ENCODE peak calls at places on chromosomes 4 and X, in four cellular contexts. C is GM23338, I is IMR-90, B is PC-3. O is an unnamed sample.

GRCh38 chrX:20056704-20057103 is 60.0 kb downstream of the MAP7D2 start:
- DNase-seq in I (peak; percentile 41), B (peak; percentile 87), C (no peak), O (no peak)

GRCh38 chr4:128663325-128663724 is 146.2 kb upstream of the JADE1 start:
- DNase-seq in C (no peak), B (no peak), I (no peak), O (no peak)

GRCh38 chr4:127145001-127145400 is 487.8 kb upstream of the INTU start:
- DNase-seq in I (no peak), B (no peak), C (no peak), O (no peak)

GRCh38 chr4:172727631-172728030 is 441.0 kb upstream of the GALNT7 start:
- DNase-seq in C (no peak), I (no peak), B (no peak), O (no peak)

GRCh38 chrX:129653985-129654651 is 638 bp downstream of the APLN start:
- DNase-seq in B (peak; percentile 35), C (peak; percentile 19), I (no peak), O (no peak)

GRCh38 chrX:48558270-48558669 is 16.0 kb upstream of the RBM3 start:
- DNase-seq in I (peak; percentile 87), B (peak; percentile 89), C (no peak), O (peak; percentile 65)

GRCh38 chr4:82372874-82373815 is 646 bp downstream of the HNRNPD start:
- DNase-seq in C (peak; percentile 87), I (peak; percentile 57), B (peak; percentile 69), O (peak; percentile 59)

GRCh38 chrX:50596056-50596455 is 125.4 kb upstream of the DGKK start:
- DNase-seq in C (no peak), B (no peak), I (no peak), O (no peak)

GRCh38 chr4:147160908-147161513 is 215.3 kb upstream of the TTC29 start:
- DNase-seq in B (peak; percentile 58), I (peak; percentile 71), C (peak; percentile 72), O (peak; percentile 73)

GRCh38 chrX:121733514-121733913 is 686.1 kb downstream of the GLUD2 start:
- DNase-seq in C (no peak), I (no peak), B (peak; percentile 5), O (no peak)

GRCh38 chr4:30950737-30951136 is 230.6 kb downstream of the PCDH7 start:
- DNase-seq in C (no peak), I (no peak), B (peak; percentile 91), O (no peak)

GRCh38 chrX:22159071-22159470 is 113.6 kb upstream of the CBLL2 start:
- DNase-seq in I (peak; percentile 29), B (peak; percentile 57), C (no peak), O (peak; percentile 47)

GRCh38 chr4:93414041-93414440 is 414.5 kb upstream of the ATOH1 start:
- DNase-seq in C (no peak), I (no peak), B (no peak), O (no peak)

GRCh38 chr4:186704059-186704458 is 19.6 kb downstream of the FAT1 start:
- DNase-seq in C (no peak), B (no peak), I (no peak), O (no peak)

GRCh38 chr4:10078481-10079233 is 37.9 kb downstream of the WDR1 start:
- DNase-seq in C (no peak), B (no peak), I (no peak), O (no peak)
- H3K36me3 ChIP-seq in C (peaks cover 42% of the 10 kb centered on the region), B (peaks cover 44% of the 10 kb centered on the region), I (peaks cover 94% of the 10 kb centered on the region), O (peaks cover 96% of the 10 kb centered on the region)

GRCh38 chrX:40061005-40061404 is 36.8 kb downstream of the BCOR start:
- DNase-seq in B (no peak), C (no peak), I (no peak), O (no peak)

GRCh38 chrX:40060356-40060845 is 37.4 kb downstream of the BCOR start:
- DNase-seq in I (no peak), C (no peak), B (no peak), O (no peak)

GRCh38 chrX:40062525-40063193 is 35.1 kb downstream of the BCOR start:
- DNase-seq in C (no peak), I (no peak), B (no peak), O (no peak)

GRCh38 chrX:40063555-40063954 is 34.2 kb downstream of the BCOR start:
- DNase-seq in B (no peak), C (no peak), I (no peak), O (no peak)

GRCh38 chrX:40061871-40062524 is 35.8 kb downstream of the BCOR start:
- DNase-seq in C (no peak), I (no peak), B (no peak), O (no peak)
- H3K36me3 ChIP-seq in C (peaks cover 3% of the 10 kb centered on the region), I (peaks cover 29% of the 10 kb centered on the region), B (peaks cover 13% of the 10 kb centered on the region), O (no peaks in the 10 kb centered on the region)

GRCh38 chr4:7761720-7762119 is 177.9 kb downstream of the AFAP1 start:
- DNase-seq in C (peak; percentile 87), I (peak; percentile 34), B (peak; percentile 27), O (peak; percentile 57)
- H3K36me3 ChIP-seq in C (no peaks in the 10 kb centered on the region), I (peaks cover 77% of the 10 kb centered on the region), B (peaks cover 26% of the 10 kb centered on the region), O (peaks cover 81% of the 10 kb centered on the region)

GRCh38 chr4:108058685-108059440 is 69.2 kb downstream of the HADH start:
- DNase-seq in I (peak; percentile 70), B (peak; percentile 85), C (no peak), O (peak; percentile 14)

GRCh38 chr4:108060686-108061321 is 71.1 kb downstream of the HADH start:
- DNase-seq in C (no peak), I (no peak), B (no peak), O (no peak)

GRCh38 chr4:108056418-108056817 is 66.7 kb downstream of the HADH start:
- DNase-seq in B (no peak), I (no peak), C (no peak), O (no peak)

GRCh38 chr4:108055787-108056186 is 66.1 kb downstream of the HADH start:
- DNase-seq in C (no peak), B (no peak), I (no peak), O (no peak)

GRCh38 chr4:108060164-108060563 is 70.5 kb downstream of the HADH start:
- DNase-seq in I (peak; percentile 46), C (peak; percentile 64), B (peak; percentile 41), O (peak; percentile 35)
- H3K36me3 ChIP-seq in I (no peaks in the 10 kb centered on the region), C (no peaks in the 10 kb centered on the region), B (no peaks in the 10 kb centered on the region), O (no peaks in the 10 kb centered on the region)

GRCh38 chr4:87109945-87110344 is 110.5 kb downstream of the KLHL8 start:
- DNase-seq in C (no peak), B (no peak), I (no peak), O (no peak)

GRCh38 chr4:87108142-87108546 is 112.3 kb downstream of the KLHL8 start:
- DNase-seq in B (peak; percentile 72), C (no peak), I (peak; percentile 85), O (peak; percentile 90)

GRCh38 chr4:87105101-87105852 is 115.1 kb downstream of the KLHL8 start:
- DNase-seq in I (no peak), C (no peak), B (no peak), O (no peak)

GRCh38 chr4:87112063-87112462 is 108.4 kb downstream of the KLHL8 start:
- DNase-seq in C (no peak), I (peak; percentile 62), B (no peak), O (no peak)

GRCh38 chr4:87109121-87109520 is 111.3 kb downstream of the KLHL8 start:
- DNase-seq in I (no peak), B (no peak), C (no peak), O (no peak)
- H3K36me3 ChIP-seq in I (peaks cover 5% of the 10 kb centered on the region), B (peaks cover 8% of the 10 kb centered on the region), C (peaks cover 13% of the 10 kb centered on the region), O (no peaks in the 10 kb centered on the region)

GRCh38 chr4:73248416-73248815 is 10.2 kb downstream of the ANKRD17 start:
- DNase-seq in C (no peak), I (no peak), B (no peak), O (no peak)
- H3K36me3 ChIP-seq in C (no peaks in the 10 kb centered on the region), I (peaks cover 3% of the 10 kb centered on the region), B (peaks cover 17% of the 10 kb centered on the region), O (no peaks in the 10 kb centered on the region)

DNA sequence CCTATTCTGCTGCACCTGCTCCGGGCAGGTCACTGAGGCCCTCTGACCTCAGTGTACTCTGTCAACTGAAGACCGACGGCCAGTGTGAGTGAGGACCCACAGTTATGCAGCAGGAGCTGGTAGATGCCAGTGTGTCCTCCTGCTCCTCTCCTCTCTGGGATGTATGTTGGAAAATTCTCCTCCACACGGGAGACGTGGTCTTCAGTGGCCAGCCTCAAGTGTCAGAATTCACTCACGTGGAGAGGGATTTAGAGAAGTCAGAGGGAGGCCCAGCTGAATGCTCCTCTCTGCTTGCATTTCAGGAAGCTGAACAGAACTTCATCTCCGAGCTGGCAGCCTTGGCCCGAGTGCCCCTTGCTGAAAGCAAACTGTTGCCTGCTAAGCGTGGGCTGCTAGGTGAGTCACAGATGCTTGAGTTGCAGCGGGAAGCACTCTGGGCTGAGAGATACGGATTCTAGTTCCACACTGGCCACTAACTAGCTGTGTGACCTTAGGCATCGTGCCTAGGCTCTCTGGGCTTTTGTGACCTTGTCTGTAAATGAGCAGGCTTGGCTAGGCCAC is 83.6 kb downstream of the CRMP1 start:
- DNase-seq in C (no peak), B (no peak), I (peak; percentile 41), O (no peak)
- H3K36me3 ChIP-seq in C (peaks cover 3% of the 10 kb centered on the region), B (peaks cover 11% of the 10 kb centered on the region), I (peaks cover 77% of the 10 kb centered on the region), O (peaks cover 74% of the 10 kb centered on the region)

O was measured in brain microvascular endothelial cell.